ENCODE peak calls at places on chromosomes 6 and 20, in five cellular contexts. F is KBM-7, M is SW 1271, K is natural killer cell, N is HCEC 1CT. W is an unnamed sample.

GRCh38 chr6:18264338-18265098 is at the start of gene DEK:
- DNase-seq in F (peak; percentile 78), N (peak; percentile 87), M (peak; percentile 25), K (peak; percentile 73), W (peak; percentile 77)

GRCh38 chr20:63396300-63396699 is 35.2 kb upstream of the CHRNA4 start:
- DNase-seq in N (no peak), M (no peak), K (no peak), F (no peak), W (no peak)

GRCh38 chr20:49433387-49433786 is 49.1 kb downstream of the KCNB1 start:
- DNase-seq in K (no peak), F (no peak), M (no peak), N (no peak), W (no peak)

GRCh38 chr20:50420380-50420779 is 89.8 kb upstream of the PTPN1 start:
- DNase-seq in F (no peak), N (no peak), K (no peak), M (no peak), W (no peak)

GRCh38 chr20:8744228-8744844 is 324.6 kb upstream of the PLCB4 start:
- DNase-seq in F (no peak), N (peak; percentile 38), K (no peak), M (no peak), W (no peak)

GRCh38 chr6:32189742-32190053 is 304 bp downstream of the PBX2 start:
- DNase-seq in K (no peak), M (no peak), F (no peak), N (no peak), W (no peak)

GRCh38 chr6:146868671-146869209 is 270.0 kb downstream of the ADGB start:
- DNase-seq in N (no peak), F (no peak), M (no peak), K (no peak), W (no peak)

GRCh38 chr6:73511796-73512195 is 9.0 kb downstream of the EEF1A1 start:
- DNase-seq in F (peak; percentile 19), M (no peak), K (no peak), N (no peak), W (no peak)

GRCh38 chr6:128158496-128158895 is 257.6 kb upstream of the THEMIS start:
- DNase-seq in M (no peak), N (peak; percentile 75), K (no peak), F (no peak), W (no peak)

GRCh38 chr6:76972463-76972862 is 490.8 kb downstream of the HTR1B start:
- DNase-seq in N (no peak), K (no peak), M (no peak), F (no peak), W (no peak)

GRCh38 chr20:19462491-19462890 is 250.0 kb downstream of the SLC24A3 start:
- DNase-seq in F (no peak), M (no peak), N (no peak), K (no peak), W (no peak)

GRCh38 chr20:45506927-45507820 is 8.2 kb downstream of the SPINT3 start:
- DNase-seq in F (no peak), K (no peak), M (no peak), N (no peak), W (no peak)

GRCh38 chr6:3291346-3291745 is 32.6 kb downstream of the PSMG4 start:
- DNase-seq in M (no peak), F (no peak), K (no peak), N (no peak), W (no peak)

GRCh38 chr6:21729431-21729830 is 135.9 kb downstream of the SOX4 start:
- DNase-seq in F (no peak), K (no peak), N (no peak), M (no peak), W (no peak)

GRCh38 chr6:159473844-159474243 is 219.2 kb downstream of the SOD2 start:
- DNase-seq in N (no peak), M (no peak), F (no peak), K (no peak), W (no peak)

GRCh38 chr6:74939309-74939708 is 266.5 kb downstream of the COL12A1 start:
- DNase-seq in K (no peak), N (peak; percentile 41), F (peak; percentile 12), M (no peak), W (no peak)